ENCODE peak calls at places on chromosomes 13 and 19, in five cellular contexts. T is ovary; D is fibroblast of lung; O is CD8-positive, alpha-beta memory T cell; H is IMR-90. A is an unnamed sample.

GRCh38 chr19:3516675-3517207 is 10.6 kb downstream of the FZR1 start:
- DNase-seq in O (peak; percentile 64), T (no peak), H (no peak), D (no peak), A (no peak)

GRCh38 chr13:33480561-33480960 is 195.0 kb upstream of the STARD13 start:
- DNase-seq in O (no peak), T (no peak), D (no peak), H (peak; percentile 52), A (no peak)

GRCh38 chr19:13906525-13906904 is 514 bp downstream of the CC2D1A start:
- DNase-seq in O (no peak), H (no peak), T (no peak), D (no peak), A (no peak)

GRCh38 chr13:90686438-90686837 is 661.0 kb upstream of the MIR17HG start:
- DNase-seq in H (peak; percentile 65), O (no peak), T (no peak), D (peak; percentile 68), A (peak; percentile 93)

GRCh38 chr13:51632643-51633357 is 48.5 kb downstream of the WDFY2 start:
- DNase-seq in D (no peak), T (no peak), O (no peak), H (no peak), A (no peak)

GRCh38 chr13:66640231-66640630 is 589.9 kb downstream of the PCDH9 start:
- DNase-seq in T (no peak), O (no peak), D (no peak), H (no peak), A (no peak)

GRCh38 chr13:36518707-36519106 is 86.4 kb downstream of the CCNA1 start:
- DNase-seq in D (no peak), T (no peak), O (no peak), H (no peak), A (no peak)

GRCh38 chr13:25738342-25738771 is 313.5 kb downstream of the SHISA2 start:
- DNase-seq in O (peak; percentile 19), D (peak; percentile 60), H (no peak), T (no peak), A (peak; percentile 46)

GRCh38 chr13:50969691-50970090 is 60.1 kb downstream of the RNASEH2B start:
- DNase-seq in D (peak; percentile 27), T (no peak), O (no peak), H (no peak), A (peak; percentile 34)

GRCh38 chr19:49436381-49437017 is 4.8 kb downstream of the SLC17A7 start:
- DNase-seq in T (no peak), H (no peak), O (peak; percentile 54), D (no peak), A (peak; percentile 51)

GRCh38 chr13:105972306-105972721 is 563.1 kb downstream of the EFNB2 start:
- DNase-seq in H (no peak), O (no peak), T (no peak), D (no peak), A (no peak)

GRCh38 chr13:105969761-105970160 is 565.7 kb downstream of the EFNB2 start:
- DNase-seq in O (no peak), T (no peak), H (no peak), D (no peak), A (no peak)

GRCh38 chr13:105971720-105972119 is 563.7 kb downstream of the EFNB2 start:
- DNase-seq in H (no peak), T (no peak), D (no peak), O (no peak), A (no peak)

GRCh38 chr13:105972811-105973590 is 562.5 kb downstream of the EFNB2 start:
- DNase-seq in T (no peak), O (no peak), D (no peak), H (no peak), A (no peak)

GRCh38 chr13:105971312-105971711 is 564.1 kb downstream of the EFNB2 start:
- DNase-seq in H (no peak), O (no peak), T (no peak), D (no peak), A (no peak)
- H3K27ac ChIP-seq in H (no peak overlapping the region), O (no peak overlapping the region), T (no peak overlapping the region), D (no peak overlapping the region), A (no peak overlapping the region)

GRCh38 chr13:20054586-20054985 is 96.1 kb downstream of the ZMYM2 start:
- DNase-seq in H (no peak), O (no peak), D (no peak), T (no peak), A (no peak)
- H3K36me3 ChIP-seq in H (peaks cover 20% of the 10 kb centered on the region), O (peaks cover 20% of the 10 kb centered on the region), D (no peaks in the 10 kb centered on the region), T (no peaks in the 10 kb centered on the region), A (peaks cover 17% of the 10 kb centered on the region)

GRCh38 chr13:83295684-83296083 is 586.6 kb downstream of the SLITRK1 start:
- DNase-seq in T (no peak), H (peak; percentile 11), O (no peak), D (peak; percentile 22), A (no peak)
- H3K27ac ChIP-seq in T (no peak overlapping the region), H (no peak overlapping the region), O (no peak overlapping the region), D (no peak overlapping the region), A (no peak overlapping the region)

GRCh38 chr13:77985866-77986636 is 67.4 kb upstream of the EDNRB start:
- DNase-seq in H (no peak), O (no peak), T (no peak), D (no peak), A (peak; percentile 25)
- H3K36me3 ChIP-seq in H (no peaks in the 10 kb centered on the region), O (no peaks in the 10 kb centered on the region), T (no peaks in the 10 kb centered on the region), D (no peaks in the 10 kb centered on the region), A (no peaks in the 10 kb centered on the region)

DNA sequence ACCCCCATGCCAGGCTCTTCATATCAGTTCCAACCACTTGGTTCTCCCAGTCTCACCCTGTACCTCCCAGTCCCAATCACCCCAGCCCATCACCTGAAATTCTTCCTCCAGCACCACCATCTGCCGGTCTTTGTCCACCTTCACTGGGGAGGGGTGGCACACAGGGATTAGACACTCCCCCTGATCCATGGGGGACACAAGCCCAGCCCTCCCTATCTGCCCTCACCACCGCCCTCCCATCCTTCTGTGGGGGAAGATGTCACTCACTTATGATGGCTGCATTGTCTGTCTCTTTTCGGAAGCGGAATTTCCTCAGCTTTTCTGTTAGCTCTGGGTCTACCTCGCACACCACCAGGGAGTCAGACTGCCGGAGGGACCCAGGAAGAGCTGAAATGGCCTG is 675 bp downstream of the GMFG start:
- DNase-seq in D (no peak), O (no peak), T (no peak), H (no peak), A (no peak)
- H3K27ac ChIP-seq in D (no peak overlapping the region), O (peak overlapping the region; percentile 92), T (no peak overlapping the region), H (no peak overlapping the region), A (no peak overlapping the region)

GRCh38 chr19:39351537-39352037 is 9.4 kb downstream of the SAMD4B start:
- DNase-seq in T (no peak), O (no peak), D (peak; percentile 31), H (peak; percentile 28), A (peak; percentile 8)

GRCh38 chr19:39347332-39348227 is 5.4 kb downstream of the SAMD4B start:
- DNase-seq in O (no peak), D (no peak), H (peak; percentile 53), T (no peak), A (peak; percentile 11)

GRCh38 chr19:39345956-39346355 is 3.7 kb downstream of the SAMD4B start:
- DNase-seq in O (no peak), T (no peak), H (no peak), D (no peak), A (no peak)

GRCh38 chr19:39350156-39350555 is 7.9 kb downstream of the SAMD4B start:
- DNase-seq in T (no peak), D (no peak), H (no peak), O (no peak), A (no peak)

DNA sequence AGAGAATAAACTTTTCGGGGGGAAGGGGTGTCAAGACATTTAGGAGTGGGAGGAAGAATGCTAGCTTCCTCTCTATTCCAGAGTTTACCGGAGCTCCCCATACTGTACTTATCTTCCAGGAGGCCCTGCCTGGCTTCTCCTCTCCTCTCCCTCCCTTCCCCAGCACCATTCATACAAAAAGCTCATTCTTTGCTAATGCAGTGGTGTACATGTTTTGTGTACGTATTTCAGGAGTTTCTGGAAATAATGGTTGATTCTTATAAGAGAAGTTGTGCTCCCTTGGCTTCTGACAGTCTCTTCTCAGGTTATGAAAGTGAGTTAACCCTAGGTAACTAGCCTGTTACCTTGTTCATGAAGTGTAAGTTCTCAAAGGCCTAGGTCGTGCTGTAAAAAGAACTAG is 7.1 kb downstream of the SAMD4B start:
- DNase-seq in T (no peak), H (no peak), D (no peak), O (no peak), A (no peak)
- H3K36me3 ChIP-seq in T (no peaks in the 10 kb centered on the region), H (peaks cover 34% of the 10 kb centered on the region), D (peaks cover 10% of the 10 kb centered on the region), O (peaks cover 12% of the 10 kb centered on the region), A (peaks cover 18% of the 10 kb centered on the region)